ENCODE peak calls at places on chromosomes 16 and 17, in nine cellular contexts. A, K, B, X, G, N, S, M and Z are unnamed samples.
A peak's percentile ranks its signal among the peaks of the same experiment; 100 is the strongest.

GRCh38 chr16:29154676-29155121 is 169.8 kb downstream of the LAT start:
- DNase-seq in G (peak; percentile 35), M (no peak), K (no peak), B (no peak), N (no peak), S (peak; percentile 51), A (no peak), X (no peak), Z (no peak)

GRCh38 chr16:86410076-86410475 is 100.3 kb upstream of the FOXF1 start:
- DNase-seq in M (no peak), K (no peak), S (no peak), A (no peak), B (no peak), N (no peak), G (no peak), X (no peak), Z (no peak)

GRCh38 chr17:31598921-31599571 is 207.6 kb downstream of the RAB11FIP4 start:
- DNase-seq in A (no peak), S (no peak), M (peak; percentile 64), X (no peak), K (no peak), B (no peak), N (no peak), G (no peak), Z (no peak)

GRCh38 chr17:68197997-68198930 is 49.6 kb upstream of the AMZ2 start:
- DNase-seq in K (no peak), M (peak; percentile 39), B (no peak), N (no peak), A (peak; percentile 86), S (no peak), G (no peak), X (no peak), Z (no peak)

GRCh38 chr17:69967910-69968411 is 107.1 kb upstream of the KCNJ16 start:
- DNase-seq in G (peak; percentile 90), X (no peak), B (no peak), A (no peak), M (no peak), N (no peak), S (peak; percentile 100), K (no peak), Z (no peak)

GRCh38 chr16:66569827-66570405 is 3.7 kb downstream of the CMTM1 start:
- DNase-seq in X (no peak), K (no peak), M (peak; percentile 26), B (no peak), N (no peak), G (peak; percentile 72), S (peak; percentile 41), A (no peak), Z (no peak)

GRCh38 chr17:39553326-39553945 is 54.3 kb downstream of the NEUROD2 start:
- DNase-seq in M (no peak), G (peak; percentile 50), S (peak; percentile 28), N (no peak), K (no peak), A (no peak), B (no peak), X (no peak), Z (no peak)

GRCh38 chr16:10923146-10923649 is 19.1 kb downstream of the DEXI start:
- DNase-seq in S (no peak), B (no peak), M (no peak), A (peak; percentile 63), K (no peak), N (no peak), G (no peak), X (no peak), Z (no peak)

GRCh38 chr16:66918803-66919568 is at the start of gene CDH16:
- DNase-seq in B (no peak), N (no peak), G (no peak), A (no peak), K (no peak), M (peak; percentile 53), X (no peak), S (no peak), Z (no peak)

GRCh38 chr16:82344157-82344556 is 174.1 kb upstream of the MPHOSPH6 start:
- DNase-seq in B (no peak), M (peak; percentile 28), S (no peak), N (no peak), A (peak; percentile 65), X (no peak), G (no peak), K (no peak), Z (no peak)

GRCh38 chr17:37239690-37240344 is 136.0 kb upstream of the C17orf78 start:
- DNase-seq in N (no peak), B (no peak), X (no peak), M (peak; percentile 14), S (peak; percentile 54), A (no peak), G (peak; percentile 56), K (no peak), Z (no peak)

GRCh38 chr16:8996891-8997290 is 33.2 kb upstream of the USP7 start:
- DNase-seq in K (no peak), G (no peak), N (no peak), X (no peak), A (peak; percentile 65), B (no peak), S (no peak), M (no peak), Z (no peak)

GRCh38 chr17:77097772-77098171 is 43.0 kb upstream of the SEC14L1 start:
- DNase-seq in N (no peak), B (no peak), K (no peak), M (no peak), A (no peak), S (no peak), G (no peak), X (no peak), Z (no peak)

GRCh38 chr17:296906-297690 is 55.5 kb downstream of the RPH3AL start:
- DNase-seq in A (no peak), M (no peak), S (no peak), N (no peak), B (no peak), X (no peak), G (no peak), K (no peak), Z (no peak)

GRCh38 chr17:41026668-41027471 is at the start of gene KRTAP1-5:
- DNase-seq in X (no peak), N (no peak), M (no peak), G (peak; percentile 88), B (no peak), S (peak; percentile 95), K (no peak), A (no peak), Z (no peak)

GRCh38 chr17:77935121-77935571 is 23.4 kb upstream of the TNRC6C start:
- DNase-seq in S (no peak), K (no peak), M (no peak), A (peak; percentile 62), X (no peak), G (no peak), B (no peak), N (no peak), Z (no peak)

GRCh38 chr16:10668322-10669045 is 26.2 kb downstream of the TEKT5 start:
- DNase-seq in N (no peak), G (peak; percentile 23), X (no peak), M (peak; percentile 27), K (no peak), S (peak; percentile 11), A (peak; percentile 85), B (peak; percentile 14), Z (no peak)

GRCh38 chr16:23155445-23156049 is 6.3 kb upstream of the USP31 start:
- DNase-seq in A (peak; percentile 64), X (no peak), K (no peak), B (no peak), M (peak; percentile 25), S (peak; percentile 10), N (no peak), G (peak; percentile 22), Z (no peak)

GRCh38 chr16:58733248-58733670 is 857 bp downstream of the GOT2 start:
- DNase-seq in S (peak; percentile 26), X (no peak), N (no peak), M (no peak), K (no peak), B (no peak), A (no peak), G (peak; percentile 36), Z (no peak)

GRCh38 chr16:6643083-6643686 is 689.5 kb upstream of the RBFOX1 start:
- DNase-seq in G (peak; percentile 50), B (peak; percentile 66), K (peak; percentile 11), S (peak; percentile 44), A (peak; percentile 88), N (no peak), M (peak; percentile 56), X (peak; percentile 30), Z (no peak)

GRCh38 chr16:30523768-30524574 is 2.4 kb downstream of the ZNF768 start:
- DNase-seq in X (no peak), G (peak; percentile 51), B (no peak), M (no peak), S (no peak), A (no peak), K (no peak), N (peak; percentile 55), Z (no peak)
- TF ChIP-seq CTCF in X (no peak), G (no peak), B (no peak), M (no peak), S (no peak), A (no peak), K (no peak), N (no peak), Z (no peak)

GRCh38 chr17:50476545-50477315 is 1.9 kb upstream of the RSAD1 start:
- DNase-seq in G (no peak), S (no peak), B (no peak), K (no peak), X (no peak), N (no peak), M (peak; percentile 33), A (no peak), Z (no peak)
- TF ChIP-seq CTCF in G (no peak), S (no peak), B (no peak), K (no peak), X (no peak), N (no peak), M (no peak), A (no peak), Z (no peak)

GRCh38 chr16:53689636-53690035 is 14.0 kb downstream of the RPGRIP1L start:
- DNase-seq in X (no peak), M (no peak), A (no peak), G (peak; percentile 55), K (no peak), B (no peak), N (no peak), S (no peak), Z (no peak)

GRCh38 chr16:53695070-53695469 is 8.6 kb downstream of the RPGRIP1L start:
- DNase-seq in M (no peak), K (no peak), S (peak; percentile 84), G (peak; percentile 95), B (no peak), N (no peak), X (no peak), A (no peak), Z (no peak)

DNA sequence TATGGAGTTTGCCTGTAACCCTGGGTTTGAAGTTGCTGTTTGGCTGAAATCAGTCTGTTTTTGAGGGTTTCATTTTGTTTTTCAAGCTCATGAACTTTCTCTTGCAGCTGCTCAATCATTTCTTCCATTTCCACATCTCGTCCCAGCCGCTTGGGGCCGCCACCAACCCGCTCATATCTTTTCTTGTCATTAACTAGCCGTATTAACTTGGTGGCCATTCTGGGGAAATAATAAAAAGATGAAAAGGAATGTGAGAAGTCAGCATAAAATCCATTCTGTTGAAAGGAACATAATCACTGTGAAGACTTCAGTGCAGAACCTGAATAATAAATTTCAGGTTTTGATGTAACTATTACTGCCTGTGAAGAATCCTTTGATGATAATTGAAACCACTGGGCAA is 11.5 kb downstream of the RPGRIP1L start:
- DNase-seq in M (peak; percentile 24), S (no peak), G (no peak), X (no peak), B (no peak), N (no peak), A (peak; percentile 81), K (no peak), Z (no peak)
- TF ChIP-seq CTCF in M (peak; percentile 51), S (no peak), G (no peak), X (no peak), B (peak; percentile 53), N (no peak), A (peak; percentile 73), K (no peak), Z (peak; percentile 28)

GRCh38 chr17:72556944-72557826 is 436.4 kb downstream of the SOX9 start:
- DNase-seq in K (no peak), G (peak; percentile 56), N (peak; percentile 33), B (peak; percentile 79), A (peak; percentile 97), M (peak; percentile 87), S (peak; percentile 45), X (no peak), Z (peak; percentile 79)
- TF ChIP-seq CTCF in K (peak; percentile 83), G (peak; percentile 85), N (peak; percentile 84), B (peak; percentile 91), A (peak; percentile 97), M (peak; percentile 81), S (peak; percentile 82), X (no peak), Z (peak; percentile 81)